ENCODE peak calls at places on chromosomes 6 and 20, in ten cellular contexts. I, E, B, C, Q, Z, X, J, H and N are unnamed samples.

GRCh38 chr6:52635049-52635577 is 35.8 kb upstream of the TMEM14A start:
- DNase-seq in J (no peak), I (no peak), E (no peak), Z (no peak), X (no peak), B (no peak), H (no peak), C (no peak), Q (no peak), N (no peak)

GRCh38 chr6:143061597-143062385 is 1.1 kb downstream of the AIG1 start:
- DNase-seq in X (peak; percentile 59), H (no peak), C (peak; percentile 34), B (no peak), E (no peak), I (no peak), Z (no peak), Q (no peak), J (no peak), N (no peak)

GRCh38 chr6:42451595-42452170 is at the start of gene TRERF1:
- DNase-seq in B (peak; percentile 76), I (peak; percentile 79), H (peak; percentile 60), Q (peak; percentile 76), X (peak; percentile 84), J (no peak), E (peak; percentile 43), Z (peak; percentile 76), C (peak; percentile 87), N (peak; percentile 82)

GRCh38 chr20:5171074-5171789 is 44.4 kb downstream of the CDS2 start:
- DNase-seq in H (peak; percentile 7), C (no peak), J (no peak), B (no peak), Q (no peak), X (no peak), I (peak; percentile 36), Z (no peak), E (no peak), N (no peak)

GRCh38 chr6:148831064-148831463 is 84.2 kb downstream of the UST start:
- DNase-seq in I (no peak), Z (no peak), B (no peak), H (no peak), X (no peak), Q (no peak), C (no peak), J (no peak), E (peak; percentile 14), N (peak; percentile 34)

GRCh38 chr20:8523684-8524083 is 391.6 kb downstream of the PLCB1 start:
- DNase-seq in B (no peak), H (peak; percentile 1), C (no peak), Z (no peak), Q (no peak), E (no peak), X (no peak), J (no peak), I (no peak), N (no peak)

GRCh38 chr6:47241742-47242482 is 67.8 kb downstream of the TNFRSF21 start:
- DNase-seq in Q (no peak), X (peak; percentile 23), I (no peak), J (no peak), Z (no peak), B (no peak), C (no peak), E (no peak), H (no peak), N (peak; percentile 20)

GRCh38 chr20:24100370-24101011 is 111.9 kb upstream of the GGTLC1 start:
- DNase-seq in X (peak; percentile 83), H (peak; percentile 25), Z (peak; percentile 67), Q (no peak), C (peak; percentile 25), I (peak; percentile 35), E (peak; percentile 39), J (no peak), B (peak; percentile 35), N (peak; percentile 45)

GRCh38 chr6:87146363-87146762 is 9.0 kb upstream of the ZNF292 start:
- DNase-seq in J (no peak), X (no peak), H (no peak), I (no peak), Q (no peak), E (no peak), Z (no peak), C (no peak), B (no peak), N (no peak)

GRCh38 chr20:48754269-48754668 is 73.5 kb downstream of the PREX1 start:
- DNase-seq in H (peak; percentile 18), J (no peak), C (no peak), I (peak; percentile 19), Z (no peak), X (no peak), E (no peak), B (no peak), Q (no peak), N (no peak)

GRCh38 chr6:157760589-157761330 is 62.3 kb upstream of the SNX9 start:
- DNase-seq in E (no peak), J (no peak), Q (no peak), C (peak; percentile 88), H (no peak), Z (no peak), X (peak; percentile 89), B (peak; percentile 83), I (no peak), N (peak; percentile 93)

GRCh38 chr20:63101781-63102719 is 95.3 kb upstream of the BHLHE23 start:
- DNase-seq in Q (peak; percentile 65), Z (peak; percentile 46), H (peak; percentile 36), J (peak; percentile 60), B (peak; percentile 85), C (peak; percentile 61), E (peak; percentile 34), I (peak; percentile 39), X (peak; percentile 25), N (peak; percentile 59)

GRCh38 chr6:7590918-7591302 is 912 bp downstream of the SNRNP48 start:
- DNase-seq in Q (no peak), B (peak; percentile 27), C (peak; percentile 46), Z (no peak), X (no peak), J (no peak), E (no peak), H (no peak), I (no peak), N (peak; percentile 48)

GRCh38 chr20:37007898-37008649 is 56.6 kb upstream of the SAMHD1 start:
- DNase-seq in H (peak; percentile 4), X (peak; percentile 36), B (peak; percentile 45), E (peak; percentile 6), J (no peak), Z (no peak), C (peak; percentile 44), I (no peak), Q (no peak), N (peak; percentile 43)

GRCh38 chr6:117829594-117830319 is 77.3 kb upstream of the SLC35F1 start:
- DNase-seq in X (peak; percentile 25), C (peak; percentile 2), E (no peak), Q (no peak), B (peak; percentile 60), H (no peak), Z (peak; percentile 7), I (peak; percentile 76), J (no peak), N (peak; percentile 53)

GRCh38 chr6:74715362-74716068 is 490.3 kb downstream of the COL12A1 start:
- DNase-seq in X (peak; percentile 56), I (no peak), J (no peak), H (no peak), B (peak; percentile 9), E (no peak), C (peak; percentile 68), Z (no peak), Q (no peak), N (peak; percentile 71)

GRCh38 chr6:41411961-41412360 is 76.6 kb downstream of the NCR2 start:
- DNase-seq in E (no peak), C (no peak), Q (no peak), I (no peak), B (no peak), X (peak; percentile 23), H (no peak), J (no peak), Z (no peak), N (no peak)

GRCh38 chr20:49245921-49246740 is 26.9 kb downstream of the DDX27 start:
- DNase-seq in J (peak; percentile 25), X (peak; percentile 75), Q (no peak), C (peak; percentile 76), B (peak; percentile 79), Z (peak; percentile 52), E (no peak), H (peak; percentile 57), I (peak; percentile 40), N (peak; percentile 70)

GRCh38 chr6:155079985-155080452 is 84.9 kb downstream of the TIAM2 start:
- DNase-seq in B (no peak), Q (no peak), J (no peak), C (no peak), E (no peak), Z (no peak), X (no peak), H (no peak), I (no peak), N (no peak)

GRCh38 chr20:22808628-22809027 is 224.3 kb upstream of the FOXA2 start:
- DNase-seq in H (no peak), B (no peak), E (no peak), X (peak; percentile 69), J (no peak), C (no peak), Z (no peak), Q (no peak), I (no peak), N (no peak)

GRCh38 chr6:122610690-122611455 is 668 bp downstream of the PKIB start:
- DNase-seq in H (peak; percentile 31), Z (peak; percentile 41), Q (peak; percentile 71), I (peak; percentile 57), C (peak; percentile 38), J (no peak), X (peak; percentile 41), E (no peak), B (peak; percentile 20), N (peak; percentile 4)

GRCh38 chr6:151322570-151322969 is 68.8 kb downstream of the ZBTB2 start:
- DNase-seq in C (peak; percentile 27), Q (no peak), I (no peak), X (no peak), J (no peak), B (no peak), E (no peak), H (no peak), Z (no peak), N (no peak)

GRCh38 chr6:91081452-91082067 is 494.7 kb upstream of the MAP3K7 start:
- DNase-seq in C (peak; percentile 9), J (no peak), Q (no peak), X (peak; percentile 9), H (peak; percentile 83), B (peak; percentile 45), I (peak; percentile 61), E (no peak), Z (peak; percentile 68), N (peak; percentile 11)

GRCh38 chr6:78867370-78868040 is at the start of gene IRAK1BP1:
- DNase-seq in J (peak; percentile 81), I (peak; percentile 94), E (peak; percentile 32), X (peak; percentile 80), Q (peak; percentile 83), H (peak; percentile 74), B (peak; percentile 92), Z (peak; percentile 93), C (peak; percentile 93), N (peak; percentile 78)

GRCh38 chr6:16514249-16514648 is 247.0 kb downstream of the ATXN1 start:
- DNase-seq in E (no peak), I (peak; percentile 45), H (no peak), Z (no peak), X (peak; percentile 55), B (peak; percentile 63), J (no peak), C (peak; percentile 78), Q (no peak), N (peak; percentile 69)

GRCh38 chr20:50356962-50357782 is 153.0 kb upstream of the PTPN1 start:
- DNase-seq in E (no peak), Q (no peak), Z (no peak), J (no peak), B (no peak), X (no peak), I (no peak), H (no peak), C (no peak), N (no peak)